ENCODE peak calls at places on chromosomes 12 and 14, in six cellular contexts. K is colonic mucosa, Z is AG08396, S is HTR-8/SVneo, X is NCI-H2029 treated with DMSO at 0.1 percent for 48 hours, M is OCI-LY7. B is an unnamed sample.
A peak's percentile ranks its signal among the peaks of the same experiment; 100 is the strongest.

GRCh38 chr14:63204407-63205280 is at the start of gene RHOJ:
- DNase-seq in K (no peak), Z (no peak), S (peak; percentile 52), X (no peak), M (no peak), B (peak; percentile 41)

GRCh38 chr12:73863541-73863940 is 674.1 kb upstream of the ATXN7L3B start:
- DNase-seq in K (no peak), Z (no peak), S (peak; percentile 12), X (no peak), M (no peak), B (no peak)

GRCh38 chr12:48104531-48104930 is 1.3 kb downstream of the SENP1 start:
- DNase-seq in K (no peak), Z (no peak), S (no peak), X (no peak), M (peak; percentile 19), B (no peak)

GRCh38 chr12:92085040-92085439 is 60.6 kb downstream of the BTG1 start:
- DNase-seq in K (no peak), Z (no peak), S (no peak), X (no peak), M (no peak), B (no peak)

GRCh38 chr12:93183940-93184663 is 193.6 kb upstream of the NUDT4 start:
- DNase-seq in K (no peak), Z (no peak), S (no peak), X (no peak), M (peak; percentile 70), B (no peak)

GRCh38 chr12:24752763-24753462 is 196.0 kb downstream of the BCAT1 start:
- DNase-seq in K (no peak), Z (no peak), S (no peak), X (no peak), M (no peak), B (no peak)

GRCh38 chr12:31835276-31835882 is 106.6 kb upstream of the AMN1 start:
- DNase-seq in K (no peak), Z (no peak), S (no peak), X (no peak), M (peak; percentile 55), B (peak; percentile 5)

GRCh38 chr14:68391292-68392014 is 401.4 kb downstream of the ZFP36L1 start:
- DNase-seq in K (no peak), Z (peak; percentile 48), S (no peak), X (no peak), M (no peak), B (no peak)

GRCh38 chr14:105492051-105492965 is 1.3 kb downstream of the TEDC1 start:
- DNase-seq in K (no peak), Z (no peak), S (no peak), X (no peak), M (no peak), B (peak; percentile 5)

GRCh38 chr12:127628655-127629054 is 638.3 kb upstream of the TMEM132C start:
- DNase-seq in K (no peak), Z (peak; percentile 40), S (peak; percentile 15), X (no peak), M (no peak), B (no peak)

GRCh38 chr14:21987937-21988336 is 314.3 kb upstream of the OR4E1 start:
- DNase-seq in K (no peak), Z (peak; percentile 12), S (no peak), X (no peak), M (peak; percentile 50), B (peak; percentile 77)

GRCh38 chr14:24514209-24514608 is 6.1 kb upstream of the CMA1 start:
- DNase-seq in K (no peak), Z (no peak), S (no peak), X (no peak), M (no peak), B (no peak)

GRCh38 chr14:101098641-101099040 is 195.1 kb upstream of the RTL1 start:
- DNase-seq in K (no peak), Z (no peak), S (no peak), X (no peak), M (no peak), B (no peak)

GRCh38 chr12:92717202-92717601 is 14.4 kb downstream of the PLEKHG7 start:
- DNase-seq in K (no peak), Z (peak; percentile 37), S (no peak), X (no peak), M (peak; percentile 9), B (no peak)